ENCODE peak calls at places on chromosomes 13 and 19, in seven cellular contexts. V is psoas muscle, N is lung, X is sigmoid colon, D is stomach, L is heart right ventricle, M is IMR-90. J is an unnamed sample. For H3K4me1, the result is how much of the 10 kb centered on the place peaks cover.

GRCh38 chr13:24668955-24669354 is 11.3 kb upstream of the ATP12A start:
- DNase-seq in V (no peak), N (peak), X (no peak), D (no peak), L (no peak), M (no peak), J (peak)

GRCh38 chr19:55670280-55671053 is 4.6 kb upstream of the EPN1 start:
- DNase-seq in V (no peak), N (no peak), X (peak), D (no peak), L (no peak), M (peak), J (peak)

GRCh38 chr19:4327252-4327876 is 11.3 kb downstream of the STAP2 start:
- DNase-seq in V (peak), N (peak), X (peak), D (peak), L (peak), M (peak), J (peak)

GRCh38 chr19:47820410-47820809 is 1.3 kb upstream of the CRX start:
- DNase-seq in V (no peak), N (no peak), X (no peak), D (no peak), L (no peak), M (no peak), J (no peak)

GRCh38 chr13:111398715-111399299 is 78.4 kb downstream of the TEX29 start:
- DNase-seq in V (no peak), N (no peak), X (peak), D (peak), L (no peak), M (no peak), J (no peak)

GRCh38 chr19:45097776-45098520 is 5.0 kb downstream of the PPP1R37 start:
- DNase-seq in V (peak), N (no peak), X (peak), D (peak), L (peak), M (peak), J (peak)

GRCh38 chr19:34428549-34429285 is 536 bp downstream of the UBA2 start:
- DNase-seq in V (peak), N (no peak), X (peak), D (peak), L (peak), M (peak), J (no peak)

GRCh38 chr13:82867284-82867683 is 1015.0 kb downstream of the SLITRK1 start:
- DNase-seq in V (no peak), N (no peak), X (no peak), D (no peak), L (no peak), M (no peak), J (no peak)

GRCh38 chr13:25213716-25214115 is 41.6 kb upstream of the AMER2 start:
- DNase-seq in V (no peak), N (no peak), X (no peak), D (no peak), L (no peak), M (no peak), J (no peak)

GRCh38 chr19:4197625-4198466 is 15.4 kb downstream of the ANKRD24 start:
- DNase-seq in V (no peak), N (no peak), X (no peak), D (no peak), L (no peak), M (no peak), J (no peak)

GRCh38 chr13:112877976-112878955 is 90.7 kb upstream of the MCF2L start:
- DNase-seq in V (peak), N (no peak), X (peak), D (no peak), L (no peak), M (no peak), J (peak)

GRCh38 chr19:37867831-37868230 is 38.6 kb downstream of the WDR87 start:
- DNase-seq in V (no peak), N (no peak), X (no peak), D (no peak), L (no peak), M (peak), J (no peak)

GRCh38 chr19:1906985-1907562 is 1.9 kb downstream of the ADAT3 start:
- DNase-seq in V (no peak), N (no peak), X (no peak), D (no peak), L (no peak), M (no peak), J (no peak)

GRCh38 chr19:1910169-1910568 is 5.0 kb downstream of the ADAT3 start:
- DNase-seq in V (no peak), N (no peak), X (no peak), D (no peak), L (no peak), M (peak), J (no peak)

GRCh38 chr19:1907563-1908363 is 2.6 kb downstream of the ADAT3 start:
- DNase-seq in V (peak), N (peak), X (no peak), D (peak), L (no peak), M (no peak), J (no peak)

GRCh38 chr19:1905863-1906375 is 720 bp downstream of the ADAT3 start:
- DNase-seq in V (peak), N (no peak), X (no peak), D (no peak), L (no peak), M (no peak), J (no peak)

GRCh38 chr19:1908364-1908678 is 3.1 kb downstream of the ADAT3 start:
- DNase-seq in V (no peak), N (no peak), X (no peak), D (no peak), L (no peak), M (no peak), J (no peak)
- H3K4me3 ChIP-seq in V (peak), N (no peak), X (no peak), D (no peak), L (no peak), M (no peak), J (peak)

DNA sequence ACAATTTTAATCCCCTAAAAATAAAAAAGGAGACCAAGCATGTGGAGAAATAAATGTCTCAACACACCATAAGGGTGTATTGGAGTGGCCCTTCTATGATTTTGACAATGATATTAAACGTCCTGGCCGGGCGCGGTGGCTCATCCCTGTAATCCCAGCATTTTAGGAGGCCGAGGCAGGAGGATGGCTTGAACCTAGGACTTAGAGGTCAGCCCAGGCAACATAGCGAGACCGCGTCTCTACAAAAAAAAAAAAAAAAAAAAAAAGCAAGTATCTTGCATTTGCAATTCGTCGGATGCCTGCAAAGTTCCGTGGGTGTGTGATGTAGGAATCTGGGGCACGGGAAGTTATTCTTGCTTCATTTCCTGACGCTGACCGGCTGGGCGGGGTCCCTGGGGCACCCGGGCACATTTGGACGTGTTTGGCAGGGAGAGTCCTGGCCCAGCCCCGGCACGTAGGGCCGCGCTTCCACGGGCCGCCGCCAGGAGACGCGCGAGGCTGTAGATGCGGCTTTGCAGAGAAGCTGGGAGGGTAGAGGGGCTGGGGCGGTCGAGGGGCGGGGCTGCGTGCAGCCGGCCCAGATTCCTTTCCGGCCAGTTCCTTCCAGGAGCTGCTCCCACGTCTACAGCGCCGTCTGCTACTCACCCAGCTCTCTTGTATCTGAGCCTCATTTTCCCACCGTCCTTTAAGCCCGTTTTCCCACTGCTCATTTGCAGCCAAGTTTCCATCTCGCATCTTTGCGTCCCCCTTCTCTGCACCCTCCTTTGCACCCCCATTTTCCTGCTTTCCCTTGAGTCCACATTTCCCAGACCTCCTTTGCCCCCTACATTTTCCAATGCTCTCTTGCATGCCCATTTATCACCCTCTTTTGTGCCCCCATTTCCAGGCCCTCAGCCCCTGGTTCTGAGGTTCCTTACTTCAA is 2.2 kb upstream of the TSPAN16 start:
- DNase-seq in V (peak), N (peak), X (peak), D (peak), L (peak), M (peak), J (peak)
- H3K4me1 ChIP-seq in V (under half), N (under half), X (under half), D (under half), L (under half), M (under half), J (under half)

GRCh38 chr19:6753178-6754031 is 13.8 kb downstream of the SH2D3A start:
- DNase-seq in V (peak), N (peak), X (peak), D (peak), L (peak), M (peak), J (peak)
- H3K4me3 ChIP-seq in V (peak), N (peak), X (peak), D (peak), L (no peak), M (no peak), J (peak)

DNA sequence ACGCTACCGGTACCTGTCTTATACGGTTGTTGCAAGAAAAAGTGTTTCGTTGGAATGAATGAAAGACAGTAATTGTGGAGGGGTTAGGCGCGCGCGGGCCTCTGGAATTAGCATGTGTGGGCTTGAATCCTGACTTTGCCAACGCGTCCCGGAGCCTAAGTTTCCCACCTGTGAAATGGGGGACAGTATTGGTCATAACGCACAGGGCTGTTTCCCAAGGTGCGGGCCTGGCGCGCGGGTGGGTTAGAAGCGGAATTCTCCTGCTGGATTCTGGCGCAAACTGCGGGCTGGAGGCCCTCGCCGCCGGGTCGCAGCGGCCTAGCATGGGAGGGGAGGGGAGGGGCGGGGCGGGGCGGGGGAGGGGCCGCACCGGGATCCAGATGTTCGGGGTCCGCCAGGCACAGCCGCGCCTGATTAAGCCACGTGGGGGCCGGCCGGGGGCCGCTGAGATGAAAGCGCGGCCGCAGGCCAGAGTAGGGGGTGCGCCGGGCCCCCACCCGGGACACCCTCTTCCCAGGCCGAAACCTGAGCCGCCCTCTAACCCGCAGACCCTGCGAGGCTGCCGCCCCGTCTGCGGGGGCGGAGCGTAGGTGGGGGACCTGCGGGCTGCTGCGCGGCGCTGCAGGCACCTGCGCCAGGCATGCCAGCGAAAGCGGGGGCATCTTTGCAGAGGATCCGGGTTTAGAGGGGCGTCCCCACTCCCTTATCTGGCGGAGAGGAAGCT is 1.2 kb upstream of the TMEM59L start:
- DNase-seq in V (no peak), N (no peak), X (no peak), D (no peak), L (no peak), M (no peak), J (no peak)
- H3K4me1 ChIP-seq in V (under half), N (under half), X (under half), D (under half), L (under half), M (under half), J (under half)

GRCh38 chr19:30664358-30665058 is 292.3 kb downstream of the ZNF536 start:
- DNase-seq in V (no peak), N (no peak), X (no peak), D (peak), L (peak), M (peak), J (no peak)

GRCh38 chr19:30666301-30666803 is 294.2 kb downstream of the ZNF536 start:
- DNase-seq in V (peak), N (no peak), X (no peak), D (peak), L (peak), M (peak), J (no peak)

GRCh38 chr19:30665449-30665848 is 293.3 kb downstream of the ZNF536 start:
- DNase-seq in V (no peak), N (no peak), X (no peak), D (no peak), L (no peak), M (no peak), J (no peak)

GRCh38 chr19:30659638-30660037 is 287.5 kb downstream of the ZNF536 start:
- DNase-seq in V (no peak), N (no peak), X (no peak), D (no peak), L (no peak), M (no peak), J (no peak)

GRCh38 chr19:30662211-30662861 is 290.2 kb downstream of the ZNF536 start:
- DNase-seq in V (no peak), N (no peak), X (no peak), D (peak), L (no peak), M (no peak), J (no peak)
- H3K4me3 ChIP-seq in V (no peak), N (no peak), X (no peak), D (no peak), L (no peak), M (no peak), J (peak)

GRCh38 chr13:40600145-40600751 is 66.2 kb downstream of the FOXO1 start:
- DNase-seq in V (no peak), N (no peak), X (no peak), D (no peak), L (no peak), M (no peak), J (no peak)
- H3K4me1 ChIP-seq in V (half or more), N (under half), X (half or more), D (under half), L (half or more), M (under half), J (under half)

J was measured in suprapubic skin.